ENCODE peak calls at places on chromosomes 3 and 15, in nine cellular contexts. I, Z, O, K, W, S, A, H and M are unnamed samples.

GRCh38 chr3:116614795-116615362 is 94.7 kb upstream of the TUSC7 start:
- DNase-seq in I (no peak), Z (no peak), O (peak), K (peak), W (no peak), S (no peak), A (no peak), H (no peak), M (no peak)

GRCh38 chr3:160739079-160739478 is 17.0 kb upstream of the PPM1L start:
- DNase-seq in I (no peak), Z (no peak), O (no peak), K (no peak), W (no peak), S (peak), A (no peak), H (peak), M (peak)

GRCh38 chr15:68652141-68652540 is 73.3 kb downstream of the CORO2B start:
- DNase-seq in I (no peak), Z (peak), O (no peak), K (no peak), W (no peak), S (no peak), A (no peak), H (peak), M (no peak)

GRCh38 chr3:106176734-106177133 is 307.9 kb upstream of the CBLB start:
- DNase-seq in I (no peak), Z (no peak), O (no peak), K (peak), W (no peak), S (no peak), A (peak), H (no peak), M (no peak)

GRCh38 chr3:138468886-138469285 is 34.5 kb downstream of the ESYT3 start:
- DNase-seq in I (no peak), Z (no peak), O (no peak), K (no peak), W (no peak), S (no peak), A (no peak), H (no peak), M (no peak)

GRCh38 chr3:167710552-167710951 is 24.1 kb downstream of the PDCD10 start:
- DNase-seq in I (no peak), Z (no peak), O (no peak), K (no peak), W (no peak), S (no peak), A (no peak), H (no peak), M (no peak)

GRCh38 chr15:97902140-97902780 is 58.2 kb upstream of the ARRDC4 start:
- DNase-seq in I (no peak), Z (no peak), O (no peak), K (no peak), W (no peak), S (no peak), A (no peak), H (no peak), M (no peak)

GRCh38 chr3:113166719-113167492 is 44.5 kb upstream of the BOC start:
- DNase-seq in I (peak), Z (peak), O (peak), K (no peak), W (peak), S (peak), A (no peak), H (peak), M (peak)

GRCh38 chr3:42428830-42429229 is 18.4 kb upstream of the LYZL4 start:
- DNase-seq in I (no peak), Z (no peak), O (no peak), K (no peak), W (no peak), S (no peak), A (no peak), H (no peak), M (no peak)

GRCh38 chr15:94972314-94972713 is 741.0 kb downstream of the MCTP2 start:
- DNase-seq in I (no peak), Z (no peak), O (no peak), K (no peak), W (peak), S (no peak), A (no peak), H (no peak), M (no peak)

GRCh38 chr15:34436126-34436955 is 1.3 kb downstream of the GOLGA8A start:
- DNase-seq in I (peak), Z (peak), O (no peak), K (peak), W (no peak), S (no peak), A (no peak), H (no peak), M (peak)

GRCh38 chr3:129182390-129183180 is 1.1 kb downstream of the CNBP start:
- DNase-seq in I (no peak), Z (no peak), O (no peak), K (no peak), W (no peak), S (no peak), A (no peak), H (no peak), M (no peak)

GRCh38 chr15:36358094-36358961 is 221.1 kb upstream of the CDIN1 start:
- DNase-seq in I (no peak), Z (no peak), O (no peak), K (no peak), W (no peak), S (no peak), A (no peak), H (no peak), M (no peak)

GRCh38 chr3:61371123-61371522 is 119.9 kb upstream of the FHIT start:
- DNase-seq in I (peak), Z (no peak), O (peak), K (peak), W (peak), S (no peak), A (no peak), H (no peak), M (no peak)